ENCODE peak calls at places on chromosomes 1 and 21, in eight cellular contexts. N is fibroblast of lung, E is body of pancreas, Z is endodermal cell, O is psoas muscle, J is GM23338, Y is lower lobe of right lung, C is heart right ventricle. X is an unnamed sample.
A peak's percentile ranks its signal among the peaks of the same experiment; 100 is the strongest.

GRCh38 chr1:109438798-109439297 is 12.6 kb upstream of the PSMA5 start:
- DNase-seq in N (peak; percentile 98), E (no peak), Z (no peak), O (no peak), J (no peak), Y (no peak), C (no peak), X (no peak)

GRCh38 chr1:228781161-228781771 is 46.0 kb downstream of the RHOU start:
- DNase-seq in N (peak; percentile 28), E (no peak), Z (peak; percentile 67), O (no peak), J (peak; percentile 8), Y (peak; percentile 57), C (no peak), X (no peak)

GRCh38 chr1:50023292-50024159 is at the start of gene AGBL4:
- DNase-seq in N (peak; percentile 1), E (peak; percentile 83), Z (peak; percentile 77), O (peak; percentile 48), J (peak; percentile 89), Y (peak; percentile 75), C (peak; percentile 64), X (peak; percentile 50)

GRCh38 chr1:88595355-88595754 is 88.7 kb upstream of the PKN2 start:
- DNase-seq in N (peak; percentile 72), E (no peak), Z (no peak), O (no peak), J (peak; percentile 67), Y (no peak), C (no peak), X (no peak)

GRCh38 chr1:193085263-193085662 is 20.0 kb downstream of the GLRX2 start:
- DNase-seq in N (no peak), E (no peak), Z (no peak), O (no peak), J (no peak), Y (no peak), C (no peak), X (no peak)

GRCh38 chr1:94160811-94161210 is 39.9 kb upstream of the ABCA4 start:
- DNase-seq in N (peak; percentile 59), E (no peak), Z (no peak), O (no peak), J (peak; percentile 13), Y (no peak), C (no peak), X (no peak)

GRCh38 chr1:13956386-13956785 is 256.4 kb downstream of the PRDM2 start:
- DNase-seq in N (peak; percentile 78), E (no peak), Z (no peak), O (no peak), J (no peak), Y (no peak), C (no peak), X (no peak)

GRCh38 chr21:35340273-35340672 is 291.2 kb upstream of the RUNX1 start:
- DNase-seq in N (no peak), E (peak; percentile 24), Z (peak; percentile 57), O (no peak), J (no peak), Y (no peak), C (no peak), X (no peak)

GRCh38 chr1:248596615-248597014 is 885 bp downstream of the OR2T10 start:
- DNase-seq in N (no peak), E (no peak), Z (no peak), O (no peak), J (no peak), Y (no peak), C (no peak), X (no peak)

GRCh38 chr21:21714396-21714795 is 716.2 kb downstream of the NCAM2 start:
- DNase-seq in N (peak; percentile 72), E (no peak), Z (no peak), O (no peak), J (no peak), Y (no peak), C (no peak), X (no peak)

GRCh38 chr1:165947797-165948455 is 120.5 kb downstream of the UCK2 start:
- DNase-seq in N (no peak), E (no peak), Z (no peak), O (no peak), J (no peak), Y (no peak), C (no peak), X (no peak)
- H3K4me1 ChIP-seq in N (no peaks in the 10 kb centered on the region), E (no peaks in the 10 kb centered on the region), Z (no peaks in the 10 kb centered on the region), O (no peaks in the 10 kb centered on the region), J (peaks cover 2% of the 10 kb centered on the region), Y (no peaks in the 10 kb centered on the region), C (no peaks in the 10 kb centered on the region), X (no peaks in the 10 kb centered on the region)

GRCh38 chr1:54220004-54220811 is 20.2 kb downstream of the MRPL37 start:
- DNase-seq in N (peak; percentile 80), E (peak; percentile 80), Z (peak; percentile 66), O (peak; percentile 79), J (no peak), Y (peak; percentile 70), C (peak; percentile 69), X (no peak)

GRCh38 chr1:54222711-54223110 is 22.7 kb downstream of the MRPL37 start:
- DNase-seq in N (no peak), E (no peak), Z (no peak), O (no peak), J (no peak), Y (no peak), C (no peak), X (no peak)

GRCh38 chr1:54219688-54220003 is 19.7 kb downstream of the MRPL37 start:
- DNase-seq in N (no peak), E (no peak), Z (no peak), O (no peak), J (no peak), Y (no peak), C (no peak), X (no peak)

GRCh38 chr1:54221867-54222484 is 22.0 kb downstream of the MRPL37 start:
- DNase-seq in N (no peak), E (no peak), Z (peak; percentile 67), O (no peak), J (peak; percentile 32), Y (no peak), C (no peak), X (no peak)

GRCh38 chr1:54221113-54221834 is 21.3 kb downstream of the MRPL37 start:
- DNase-seq in N (no peak), E (no peak), Z (peak; percentile 45), O (no peak), J (no peak), Y (no peak), C (no peak), X (no peak)
- H3K36me3 ChIP-seq in N (peaks cover 16% of the 10 kb centered on the region), E (no peaks in the 10 kb centered on the region), Z (peaks cover 49% of the 10 kb centered on the region), O (peaks cover 41% of the 10 kb centered on the region), J (peaks cover 8% of the 10 kb centered on the region), Y (peaks cover 51% of the 10 kb centered on the region), C (peaks cover 36% of the 10 kb centered on the region), X (peaks cover 34% of the 10 kb centered on the region)

GRCh38 chr1:160799641-160800040 is 3.7 kb downstream of the LY9 start:
- DNase-seq in N (no peak), E (no peak), Z (no peak), O (no peak), J (no peak), Y (no peak), C (no peak), X (no peak)

GRCh38 chr1:160800142-160800541 is 4.2 kb downstream of the LY9 start:
- DNase-seq in N (no peak), E (no peak), Z (no peak), O (no peak), J (no peak), Y (no peak), C (no peak), X (no peak)

GRCh38 chr1:160798439-160798838 is 2.5 kb downstream of the LY9 start:
- DNase-seq in N (no peak), E (no peak), Z (no peak), O (no peak), J (no peak), Y (no peak), C (no peak), X (no peak)

GRCh38 chr1:160801836-160802580 is 6.0 kb downstream of the LY9 start:
- DNase-seq in N (no peak), E (no peak), Z (no peak), O (no peak), J (no peak), Y (no peak), C (no peak), X (no peak)

DNA sequence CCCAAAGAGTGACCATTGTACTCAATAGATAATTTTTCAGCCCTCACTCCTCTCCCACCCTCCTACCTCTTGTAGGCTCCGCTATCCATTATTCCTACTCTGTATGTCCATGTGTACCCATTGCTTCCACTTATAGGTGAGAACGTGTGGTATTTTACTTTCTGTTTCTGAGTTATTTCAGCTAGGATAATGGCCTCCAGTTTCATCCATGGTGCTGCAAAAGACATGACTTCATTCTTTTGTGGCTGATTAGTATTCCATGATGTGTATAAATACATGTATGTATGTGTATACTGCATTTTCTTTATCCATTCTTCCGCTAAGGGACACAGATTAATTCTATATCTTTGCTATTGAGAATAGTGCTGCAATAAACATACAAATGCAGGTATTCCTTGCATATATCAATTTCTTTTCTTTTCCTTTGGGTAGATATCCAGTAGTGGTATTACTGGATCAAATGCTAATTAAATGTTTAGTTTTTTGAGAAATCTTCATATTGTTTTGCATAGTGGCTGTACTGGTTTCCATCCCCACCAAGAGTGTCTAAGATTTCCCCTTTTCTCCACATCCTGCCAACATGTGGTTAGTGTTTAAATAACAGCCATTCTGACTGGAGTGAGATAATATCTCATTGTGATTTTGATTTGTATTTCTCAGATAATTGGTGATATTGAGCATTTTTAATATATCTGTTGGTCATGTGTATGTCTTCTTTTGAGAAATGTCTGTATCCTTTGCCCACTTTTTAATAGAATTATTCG is 4.9 kb downstream of the LY9 start:
- DNase-seq in N (no peak), E (no peak), Z (no peak), O (no peak), J (no peak), Y (no peak), C (no peak), X (no peak)
- H3K27ac ChIP-seq in N (no peak overlapping the region), E (no peak overlapping the region), Z (no peak overlapping the region), O (no peak overlapping the region), J (no peak overlapping the region), Y (no peak overlapping the region), C (no peak overlapping the region), X (no peak overlapping the region)

DNA sequence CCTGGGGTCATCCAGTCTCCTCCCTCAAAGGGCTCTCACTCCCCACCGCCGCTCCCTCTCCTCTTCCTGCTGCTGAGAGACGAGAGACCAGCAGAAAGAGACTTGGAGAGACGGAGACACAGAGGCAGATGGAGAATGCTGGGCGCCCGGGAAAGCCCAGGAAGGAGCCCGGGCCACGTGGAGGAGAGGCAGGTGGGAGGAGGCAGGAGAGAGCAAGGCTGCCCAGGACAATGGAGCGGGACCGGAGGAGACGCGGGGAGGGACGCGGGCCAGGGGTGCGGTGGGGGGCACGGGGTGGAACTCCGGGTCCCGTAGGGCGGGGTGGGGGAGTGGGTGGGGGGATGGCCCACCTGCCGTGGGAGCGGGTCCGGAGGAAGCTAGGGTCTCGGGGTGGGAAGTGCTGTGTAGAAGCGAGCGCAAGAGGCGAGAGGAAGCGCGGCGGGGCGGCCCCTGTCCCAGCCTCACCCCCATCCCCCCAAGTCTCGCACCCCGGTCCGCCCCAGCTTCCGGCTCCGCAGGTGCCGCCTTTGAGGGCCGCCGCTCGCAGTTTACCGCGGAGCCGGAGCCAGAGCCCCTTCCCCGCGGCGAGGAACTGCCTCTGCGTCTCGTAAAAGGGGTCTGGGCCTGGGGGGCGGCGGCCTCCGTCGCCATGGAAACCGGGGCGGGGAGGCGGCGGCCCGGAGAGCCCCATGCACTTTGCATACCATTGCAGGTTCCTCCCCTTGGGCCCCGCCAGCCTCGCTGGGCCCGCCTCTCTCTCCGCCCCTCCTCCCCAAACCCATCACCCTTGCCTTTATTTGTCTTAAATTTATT is 11.7 kb upstream of the EPHA2 start:
- DNase-seq in N (no peak), E (peak; percentile 51), Z (peak; percentile 98), O (no peak), J (peak; percentile 92), Y (no peak), C (no peak), X (peak; percentile 84)
- H3K4me1 ChIP-seq in N (peaks cover 4% of the 10 kb centered on the region), E (peaks cover 27% of the 10 kb centered on the region), Z (peaks cover 16% of the 10 kb centered on the region), O (peaks cover 4% of the 10 kb centered on the region), J (peaks cover 45% of the 10 kb centered on the region), Y (peaks cover 21% of the 10 kb centered on the region), C (peaks cover 23% of the 10 kb centered on the region), X (no peaks in the 10 kb centered on the region)

X was measured in left lung.